ENCODE peak calls at places on chromosomes 13 and 19, in nine cellular contexts. E, I, G, F, X, U, A, N and M are unnamed samples.

GRCh38 chr19:48836089-48837017 is at the start of gene HSD17B14:
- DNase-seq in E (no peak), I (peak; percentile 78), G (peak; percentile 67), F (peak; percentile 90), X (peak; percentile 41), U (no peak), A (peak; percentile 49), N (no peak), M (peak; percentile 91)

GRCh38 chr19:35436477-35437141 is 11.4 kb upstream of the FFAR2 start:
- DNase-seq in E (no peak), I (peak; percentile 57), G (no peak), F (no peak), X (peak; percentile 47), U (no peak), A (peak; percentile 39), N (no peak), M (no peak)

GRCh38 chr13:110571897-110572777 is 10.6 kb upstream of the RAB20 start:
- DNase-seq in E (no peak), I (no peak), G (no peak), F (no peak), X (no peak), U (no peak), A (no peak), N (no peak), M (no peak)

GRCh38 chr19:58325623-58326022 is 1.2 kb upstream of the ZSCAN22 start:
- DNase-seq in E (no peak), I (no peak), G (no peak), F (no peak), X (peak; percentile 75), U (no peak), A (peak; percentile 65), N (no peak), M (no peak)

GRCh38 chr19:2820112-2820702 is 539 bp downstream of the ZNF554 start:
- DNase-seq in E (peak; percentile 23), I (peak; percentile 35), G (peak; percentile 70), F (peak; percentile 50), X (no peak), U (no peak), A (peak; percentile 43), N (no peak), M (peak; percentile 71)

GRCh38 chr19:18259848-18260247 is 14.4 kb downstream of the IQCN start:
- DNase-seq in E (no peak), I (no peak), G (no peak), F (no peak), X (no peak), U (no peak), A (peak; percentile 89), N (no peak), M (no peak)

GRCh38 chr19:41332468-41332867 is 21.3 kb downstream of the TGFB1 start:
- DNase-seq in E (no peak), I (no peak), G (no peak), F (no peak), X (no peak), U (no peak), A (no peak), N (no peak), M (no peak)

GRCh38 chr13:26601669-26602068 is 44.2 kb downstream of the WASF3 start:
- DNase-seq in E (peak; percentile 41), I (no peak), G (peak; percentile 53), F (no peak), X (peak; percentile 52), U (no peak), A (peak; percentile 69), N (peak; percentile 59), M (no peak)

GRCh38 chr19:40610396-40611064 is 9.4 kb downstream of the LTBP4 start:
- DNase-seq in E (no peak), I (no peak), G (peak; percentile 90), F (peak; percentile 42), X (no peak), U (no peak), A (peak; percentile 63), N (peak; percentile 35), M (peak; percentile 43)

GRCh38 chr13:24274452-24274971 is 34.9 kb upstream of the C1QTNF9 start:
- DNase-seq in E (peak; percentile 5), I (no peak), G (no peak), F (no peak), X (no peak), U (no peak), A (no peak), N (no peak), M (no peak)
- TF ChIP-seq EZH2phosphoT487 in E (no peak), I (no peak), G (no peak), F (no peak), X (no peak), U (no peak), A (no peak), N (no peak), M (no peak)

GRCh38 chr13:95684463-95684862 is 7.5 kb downstream of the DNAJC3 start:
- DNase-seq in E (no peak), I (no peak), G (no peak), F (peak; percentile 69), X (no peak), U (no peak), A (no peak), N (no peak), M (no peak)

GRCh38 chr13:95689582-95689926 is 12.6 kb downstream of the DNAJC3 start:
- DNase-seq in E (no peak), I (no peak), G (no peak), F (no peak), X (no peak), U (no peak), A (no peak), N (no peak), M (no peak)
- TF ChIP-seq EZH2phosphoT487 in E (no peak), I (no peak), G (no peak), F (no peak), X (no peak), U (no peak), A (no peak), N (no peak), M (no peak)

GRCh38 chr13:50393641-50394040 is 378.4 kb downstream of the KCNRG start:
- DNase-seq in E (no peak), I (no peak), G (no peak), F (peak; percentile 43), X (no peak), U (no peak), A (no peak), N (no peak), M (peak; percentile 77)
- TF ChIP-seq EZH2phosphoT487 in E (no peak), I (no peak), G (no peak), F (no peak), X (no peak), U (no peak), A (no peak), N (no peak), M (no peak)

GRCh38 chr13:39105110-39105509 is 66.9 kb downstream of the NHLRC3 start:
- DNase-seq in E (no peak), I (no peak), G (peak; percentile 3), F (no peak), X (no peak), U (no peak), A (peak; percentile 2), N (peak; percentile 29), M (no peak)
- TF ChIP-seq EZH2phosphoT487 in E (no peak), I (no peak), G (no peak), F (no peak), X (no peak), U (no peak), A (no peak), N (no peak), M (no peak)

GRCh38 chr13:111637365-111637764 is 316.9 kb downstream of the TEX29 start:
- DNase-seq in E (no peak), I (no peak), G (no peak), F (no peak), X (no peak), U (no peak), A (no peak), N (no peak), M (no peak)

GRCh38 chr13:111638233-111638632 is 317.8 kb downstream of the TEX29 start:
- DNase-seq in E (no peak), I (no peak), G (no peak), F (no peak), X (no peak), U (no peak), A (no peak), N (no peak), M (no peak)

GRCh38 chr13:111640476-111640875 is 320.0 kb downstream of the TEX29 start:
- DNase-seq in E (no peak), I (no peak), G (no peak), F (no peak), X (no peak), U (no peak), A (no peak), N (no peak), M (no peak)

GRCh38 chr13:111639994-111640393 is 319.6 kb downstream of the TEX29 start:
- DNase-seq in E (no peak), I (no peak), G (no peak), F (no peak), X (no peak), U (no peak), A (no peak), N (no peak), M (no peak)

DNA sequence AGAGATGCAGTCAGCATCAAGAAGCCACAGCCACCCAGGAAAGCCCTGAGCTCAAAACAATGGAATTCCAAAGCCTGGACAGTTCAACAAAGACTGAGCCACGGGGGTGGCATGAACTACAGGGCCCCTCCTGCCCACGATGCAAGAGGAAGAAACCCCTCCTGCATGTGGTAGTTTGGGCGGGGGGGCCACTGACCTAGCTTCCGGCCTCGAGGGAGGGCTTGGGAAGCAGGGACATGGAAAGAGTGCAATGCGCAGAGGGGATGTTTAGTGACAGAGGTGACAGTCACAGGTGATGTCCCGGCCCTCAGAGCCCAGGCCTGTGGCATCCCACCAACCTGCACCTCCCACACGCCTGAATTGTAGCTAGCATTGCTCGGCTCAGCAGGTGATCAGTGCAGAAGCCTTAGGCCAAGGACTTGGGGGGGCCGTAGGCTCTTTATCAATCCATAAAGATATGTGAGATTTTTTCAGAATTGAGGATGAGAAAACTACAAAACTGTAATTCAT is 318.8 kb downstream of the TEX29 start:
- DNase-seq in E (no peak), I (no peak), G (no peak), F (no peak), X (no peak), U (no peak), A (no peak), N (no peak), M (no peak)
- TF ChIP-seq EZH2phosphoT487 in E (no peak), I (no peak), G (no peak), F (no peak), X (no peak), U (no peak), A (no peak), N (no peak), M (no peak)

DNA sequence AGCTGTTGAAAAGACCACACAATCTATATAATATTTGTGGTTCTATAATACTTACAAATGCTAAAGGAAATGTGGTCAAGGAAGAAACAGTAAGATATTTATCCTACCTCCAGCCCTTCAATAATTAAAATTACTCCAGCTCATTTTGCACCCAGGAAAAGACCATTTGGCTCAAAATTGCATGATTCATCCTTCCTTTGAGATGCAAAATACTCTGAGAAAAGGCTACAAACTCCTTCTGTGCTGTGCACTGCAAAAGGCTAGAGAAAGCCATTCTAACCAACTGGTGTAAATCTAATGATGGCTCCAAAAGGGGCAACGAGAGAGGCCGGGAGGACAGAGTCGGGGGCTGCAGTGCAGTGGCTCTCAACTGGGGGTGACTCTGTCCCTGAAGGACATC is 32.7 kb downstream of the SLC7A1 start:
- DNase-seq in E (no peak), I (no peak), G (no peak), F (no peak), X (no peak), U (no peak), A (peak; percentile 30), N (no peak), M (no peak)
- TF ChIP-seq EZH2phosphoT487 in E (no peak), I (no peak), G (no peak), F (no peak), X (no peak), U (no peak), A (no peak), N (no peak), M (no peak)